ENCODE peak calls at places on chromosomes 11 and 22, in nine cellular contexts. One of them, this sample, is unnamed. For H3K27me3 and H3K4me1, the result is how much of the 10 kb centered on the place peaks cover.

GRCh38 chr22:20456064-20456721 is 18.6 kb upstream of the SCARF2 start:
- DNase-seq in CD8-positive, alpha-beta memory T cell: peak
- DNase-seq in psoas muscle: peak
- DNase-seq in GM23248: peak
- DNase-seq in heart left ventricle: peak
- DNase-seq in esophagus muscularis mucosa: no peak
- DNase-seq in upper lobe of right lung: peak
- DNase-seq in thoracic aorta: no peak
- DNase-seq in heart right ventricle: peak
- DNase-seq in this sample: peak

GRCh38 chr11:63244862-63245261 is 1.5 kb upstream of the SLC22A25 start:
- DNase-seq in CD8-positive, alpha-beta memory T cell: no peak
- DNase-seq in psoas muscle: no peak
- DNase-seq in GM23248: no peak
- DNase-seq in heart left ventricle: no peak
- DNase-seq in esophagus muscularis mucosa: no peak
- DNase-seq in upper lobe of right lung: no peak
- DNase-seq in thoracic aorta: no peak
- DNase-seq in heart right ventricle: no peak
- DNase-seq in this sample: no peak

GRCh38 chr11:130602700-130603584 is 154.5 kb downstream of the ADAMTS15 start:
- DNase-seq in CD8-positive, alpha-beta memory T cell: no peak
- DNase-seq in psoas muscle: no peak
- DNase-seq in GM23248: no peak
- DNase-seq in heart left ventricle: no peak
- DNase-seq in esophagus muscularis mucosa: no peak
- DNase-seq in upper lobe of right lung: no peak
- DNase-seq in thoracic aorta: no peak
- DNase-seq in heart right ventricle: no peak
- DNase-seq in this sample: no peak

GRCh38 chr22:29186302-29186701 is 19.4 kb upstream of the EMID1 start:
- DNase-seq in CD8-positive, alpha-beta memory T cell: no peak
- DNase-seq in psoas muscle: no peak
- DNase-seq in GM23248: no peak
- DNase-seq in heart left ventricle: no peak
- DNase-seq in esophagus muscularis mucosa: no peak
- DNase-seq in upper lobe of right lung: no peak
- DNase-seq in thoracic aorta: no peak
- DNase-seq in heart right ventricle: no peak
- DNase-seq in this sample: no peak

GRCh38 chr22:45787770-45788169 is 116.1 kb downstream of the ATXN10 start:
- DNase-seq in CD8-positive, alpha-beta memory T cell: no peak
- DNase-seq in psoas muscle: no peak
- DNase-seq in GM23248: peak
- DNase-seq in heart left ventricle: no peak
- DNase-seq in esophagus muscularis mucosa: no peak
- DNase-seq in upper lobe of right lung: no peak
- DNase-seq in thoracic aorta: no peak
- DNase-seq in heart right ventricle: no peak
- DNase-seq in this sample: no peak

GRCh38 chr11:1204381-1205101 is 18.3 kb upstream of the MUC5B start:
- DNase-seq in CD8-positive, alpha-beta memory T cell: peak
- DNase-seq in psoas muscle: peak
- DNase-seq in GM23248: no peak
- DNase-seq in heart left ventricle: no peak
- DNase-seq in esophagus muscularis mucosa: no peak
- DNase-seq in upper lobe of right lung: peak
- DNase-seq in thoracic aorta: no peak
- DNase-seq in heart right ventricle: no peak
- DNase-seq in this sample: peak

GRCh38 chr22:43592470-43592869 is 180.7 kb downstream of the MPPED1 start:
- DNase-seq in CD8-positive, alpha-beta memory T cell: no peak
- DNase-seq in psoas muscle: no peak
- DNase-seq in GM23248: no peak
- DNase-seq in heart left ventricle: no peak
- DNase-seq in esophagus muscularis mucosa: peak
- DNase-seq in upper lobe of right lung: no peak
- DNase-seq in thoracic aorta: no peak
- DNase-seq in heart right ventricle: no peak
- DNase-seq in this sample: no peak

GRCh38 chr11:124722176-124722575 is 17.6 kb upstream of the NRGN start:
- DNase-seq in CD8-positive, alpha-beta memory T cell: no peak
- DNase-seq in psoas muscle: no peak
- DNase-seq in GM23248: no peak
- DNase-seq in heart left ventricle: no peak
- DNase-seq in esophagus muscularis mucosa: no peak
- DNase-seq in upper lobe of right lung: no peak
- DNase-seq in thoracic aorta: no peak
- DNase-seq in heart right ventricle: no peak
- DNase-seq in this sample: no peak

GRCh38 chr11:10298342-10298741 is 4.3 kb upstream of the SBF2 start:
- DNase-seq in CD8-positive, alpha-beta memory T cell: peak
- DNase-seq in psoas muscle: no peak
- DNase-seq in GM23248: peak
- DNase-seq in heart left ventricle: no peak
- DNase-seq in esophagus muscularis mucosa: no peak
- DNase-seq in upper lobe of right lung: no peak
- DNase-seq in thoracic aorta: no peak
- DNase-seq in heart right ventricle: no peak
- DNase-seq in this sample: no peak

GRCh38 chr11:85723088-85723487 is 37.1 kb upstream of the CCDC89 start:
- DNase-seq in CD8-positive, alpha-beta memory T cell: no peak
- DNase-seq in psoas muscle: no peak
- DNase-seq in GM23248: no peak
- DNase-seq in heart left ventricle: no peak
- DNase-seq in esophagus muscularis mucosa: no peak
- DNase-seq in upper lobe of right lung: no peak
- DNase-seq in thoracic aorta: no peak
- DNase-seq in heart right ventricle: no peak
- DNase-seq in this sample: no peak

GRCh38 chr22:35156945-35157344 is 91.0 kb downstream of the ISX start:
- DNase-seq in CD8-positive, alpha-beta memory T cell: no peak
- DNase-seq in psoas muscle: no peak
- DNase-seq in GM23248: no peak
- DNase-seq in heart left ventricle: no peak
- DNase-seq in esophagus muscularis mucosa: no peak
- DNase-seq in upper lobe of right lung: peak
- DNase-seq in thoracic aorta: no peak
- DNase-seq in heart right ventricle: no peak
- DNase-seq in this sample: no peak

GRCh38 chr11:120574881-120575280 is 63.3 kb downstream of the GRIK4 start:
- DNase-seq in CD8-positive, alpha-beta memory T cell: no peak
- DNase-seq in psoas muscle: no peak
- DNase-seq in GM23248: no peak
- DNase-seq in heart left ventricle: no peak
- DNase-seq in esophagus muscularis mucosa: no peak
- DNase-seq in upper lobe of right lung: no peak
- DNase-seq in thoracic aorta: no peak
- DNase-seq in heart right ventricle: no peak
- DNase-seq in this sample: no peak

GRCh38 chr11:34492806-34493414 is 20.7 kb downstream of the ELF5 start:
- DNase-seq in CD8-positive, alpha-beta memory T cell: no peak
- DNase-seq in psoas muscle: peak
- DNase-seq in GM23248: peak
- DNase-seq in heart left ventricle: no peak
- DNase-seq in esophagus muscularis mucosa: no peak
- DNase-seq in upper lobe of right lung: no peak
- DNase-seq in thoracic aorta: no peak
- DNase-seq in heart right ventricle: no peak
- DNase-seq in this sample: peak

GRCh38 chr22:20976291-20976877 is 5.7 kb upstream of the LZTR1 start:
- DNase-seq in CD8-positive, alpha-beta memory T cell: no peak
- DNase-seq in psoas muscle: no peak
- DNase-seq in GM23248: no peak
- DNase-seq in heart left ventricle: no peak
- DNase-seq in esophagus muscularis mucosa: no peak
- DNase-seq in upper lobe of right lung: no peak
- DNase-seq in thoracic aorta: no peak
- DNase-seq in heart right ventricle: no peak
- DNase-seq in this sample: no peak

GRCh38 chr11:22192642-22193347 is at the start of gene ANO5:
- DNase-seq in CD8-positive, alpha-beta memory T cell: no peak
- DNase-seq in psoas muscle: peak
- DNase-seq in GM23248: peak
- DNase-seq in heart left ventricle: peak
- DNase-seq in esophagus muscularis mucosa: no peak
- DNase-seq in upper lobe of right lung: peak
- DNase-seq in thoracic aorta: peak
- DNase-seq in heart right ventricle: peak
- DNase-seq in this sample: peak

GRCh38 chr11:116870054-116870453 is 32.6 kb upstream of the APOA1 start:
- DNase-seq in CD8-positive, alpha-beta memory T cell: no peak
- DNase-seq in psoas muscle: no peak
- DNase-seq in GM23248: no peak
- DNase-seq in heart left ventricle: no peak
- DNase-seq in esophagus muscularis mucosa: no peak
- DNase-seq in upper lobe of right lung: no peak
- DNase-seq in thoracic aorta: no peak
- DNase-seq in heart right ventricle: no peak
- DNase-seq in this sample: no peak
- H3K27ac ChIP-seq in CD8-positive, alpha-beta memory T cell: no peak
- H3K27ac ChIP-seq in psoas muscle: no peak
- H3K27ac ChIP-seq in GM23248: no peak
- H3K27ac ChIP-seq in heart left ventricle: no peak
- H3K27ac ChIP-seq in esophagus muscularis mucosa: no peak
- H3K27ac ChIP-seq in upper lobe of right lung: no peak
- H3K27ac ChIP-seq in thoracic aorta: no peak
- H3K27ac ChIP-seq in heart right ventricle: peak
- H3K27ac ChIP-seq in this sample: no peak

GRCh38 chr11:16604784-16605439 is 133.5 kb upstream of the C11orf58 start:
- DNase-seq in CD8-positive, alpha-beta memory T cell: no peak
- DNase-seq in psoas muscle: peak
- DNase-seq in GM23248: peak
- DNase-seq in heart left ventricle: peak
- DNase-seq in esophagus muscularis mucosa: no peak
- DNase-seq in upper lobe of right lung: peak
- DNase-seq in thoracic aorta: no peak
- DNase-seq in heart right ventricle: peak
- DNase-seq in this sample: peak
- H3K27me3 ChIP-seq in CD8-positive, alpha-beta memory T cell: half or more
- H3K27me3 ChIP-seq in psoas muscle: under half
- H3K27me3 ChIP-seq in GM23248: half or more
- H3K27me3 ChIP-seq in heart left ventricle: under half
- H3K27me3 ChIP-seq in esophagus muscularis mucosa: half or more
- H3K27me3 ChIP-seq in upper lobe of right lung: under half
- H3K27me3 ChIP-seq in thoracic aorta: under half
- H3K27me3 ChIP-seq in heart right ventricle: under half
- H3K27me3 ChIP-seq in this sample: half or more

GRCh38 chr11:65884716-65885092 is 3.6 kb downstream of the FIBP start:
- DNase-seq in CD8-positive, alpha-beta memory T cell: peak
- DNase-seq in psoas muscle: peak
- DNase-seq in GM23248: peak
- DNase-seq in heart left ventricle: peak
- DNase-seq in esophagus muscularis mucosa: no peak
- DNase-seq in upper lobe of right lung: peak
- DNase-seq in thoracic aorta: no peak
- DNase-seq in heart right ventricle: peak
- DNase-seq in this sample: peak

GRCh38 chr11:65887723-65888162 is 528 bp downstream of the FIBP start:
- DNase-seq in CD8-positive, alpha-beta memory T cell: no peak
- DNase-seq in psoas muscle: no peak
- DNase-seq in GM23248: peak
- DNase-seq in heart left ventricle: no peak
- DNase-seq in esophagus muscularis mucosa: no peak
- DNase-seq in upper lobe of right lung: no peak
- DNase-seq in thoracic aorta: no peak
- DNase-seq in heart right ventricle: no peak
- DNase-seq in this sample: no peak

GRCh38 chr11:65887026-65887722 is 1.1 kb downstream of the FIBP start:
- DNase-seq in CD8-positive, alpha-beta memory T cell: no peak
- DNase-seq in psoas muscle: no peak
- DNase-seq in GM23248: peak
- DNase-seq in heart left ventricle: peak
- DNase-seq in esophagus muscularis mucosa: no peak
- DNase-seq in upper lobe of right lung: peak
- DNase-seq in thoracic aorta: no peak
- DNase-seq in heart right ventricle: no peak
- DNase-seq in this sample: peak

GRCh38 chr11:65885231-65885630 is 3.0 kb downstream of the FIBP start:
- DNase-seq in CD8-positive, alpha-beta memory T cell: no peak
- DNase-seq in psoas muscle: no peak
- DNase-seq in GM23248: no peak
- DNase-seq in heart left ventricle: peak
- DNase-seq in esophagus muscularis mucosa: no peak
- DNase-seq in upper lobe of right lung: peak
- DNase-seq in thoracic aorta: no peak
- DNase-seq in heart right ventricle: no peak
- DNase-seq in this sample: peak

DNA sequence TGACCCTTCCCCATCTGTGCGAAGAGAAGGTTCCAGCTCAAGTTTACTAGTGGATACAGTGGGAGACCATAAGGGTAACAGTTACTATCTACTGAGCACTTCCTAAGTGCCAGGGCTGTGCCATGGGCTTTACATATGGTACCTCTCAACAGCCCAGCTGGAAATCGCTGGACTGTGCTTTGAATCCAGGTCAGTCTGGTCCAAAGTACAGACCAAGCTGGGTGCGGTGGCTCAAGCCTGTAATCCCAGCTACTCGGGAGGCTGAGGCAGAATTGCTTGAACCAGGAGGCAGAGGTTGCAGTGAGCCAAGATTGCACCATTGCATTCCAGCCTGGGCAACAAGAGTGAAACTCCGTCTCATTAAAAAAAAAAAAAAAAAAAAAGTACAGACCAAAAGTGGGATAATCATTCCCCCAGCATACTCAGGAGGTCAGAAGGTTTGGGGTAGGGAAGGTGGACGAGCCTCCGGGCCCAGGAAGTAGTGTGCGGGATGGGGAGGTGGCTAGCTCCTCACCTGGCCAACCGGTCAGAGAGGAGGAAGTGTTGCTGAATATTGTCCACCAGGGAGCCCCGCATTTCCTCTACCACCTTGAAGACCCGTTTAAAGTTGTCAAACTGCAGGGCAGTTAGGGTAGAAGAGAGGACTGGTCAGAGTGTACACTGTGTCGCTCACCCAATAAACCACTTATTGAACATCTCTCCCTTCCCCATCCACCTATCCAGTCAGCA is 2.3 kb downstream of the FIBP start:
- DNase-seq in CD8-positive, alpha-beta memory T cell: no peak
- DNase-seq in psoas muscle: no peak
- DNase-seq in GM23248: no peak
- DNase-seq in heart left ventricle: peak
- DNase-seq in esophagus muscularis mucosa: no peak
- DNase-seq in upper lobe of right lung: peak
- DNase-seq in thoracic aorta: no peak
- DNase-seq in heart right ventricle: no peak
- DNase-seq in this sample: peak
- H3K4me1 ChIP-seq in CD8-positive, alpha-beta memory T cell: under half
- H3K4me1 ChIP-seq in psoas muscle: under half
- H3K4me1 ChIP-seq in GM23248: under half
- H3K4me1 ChIP-seq in heart left ventricle: under half
- H3K4me1 ChIP-seq in esophagus muscularis mucosa: under half
- H3K4me1 ChIP-seq in upper lobe of right lung: under half
- H3K4me1 ChIP-seq in thoracic aorta: under half
- H3K4me1 ChIP-seq in heart right ventricle: under half
- H3K4me1 ChIP-seq in this sample: under half

DNA sequence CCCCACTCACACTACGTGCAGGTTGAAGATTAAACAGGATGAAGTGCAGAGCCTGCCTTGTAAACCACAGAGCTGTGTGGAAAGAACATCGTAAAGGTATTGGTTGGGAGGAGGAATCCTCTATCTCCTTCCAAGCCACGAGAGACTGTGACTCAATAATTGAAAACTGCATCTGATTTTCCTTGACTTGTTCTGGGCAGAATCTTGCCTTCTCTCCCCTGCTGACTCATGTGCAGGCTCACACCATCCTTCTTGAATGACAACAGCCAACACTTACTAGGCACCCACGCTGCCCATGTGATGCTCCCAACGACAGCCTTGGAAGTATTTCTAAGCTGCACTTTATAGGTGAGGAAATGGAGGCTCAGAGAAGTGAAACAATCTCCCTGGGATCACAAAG is 563.0 kb downstream of the MIAT start:
- DNase-seq in CD8-positive, alpha-beta memory T cell: no peak
- DNase-seq in psoas muscle: peak
- DNase-seq in GM23248: peak
- DNase-seq in heart left ventricle: no peak
- DNase-seq in esophagus muscularis mucosa: no peak
- DNase-seq in upper lobe of right lung: no peak
- DNase-seq in thoracic aorta: no peak
- DNase-seq in heart right ventricle: no peak
- DNase-seq in this sample: no peak
- H3K27ac ChIP-seq in CD8-positive, alpha-beta memory T cell: no peak
- H3K27ac ChIP-seq in psoas muscle: no peak
- H3K27ac ChIP-seq in GM23248: peak
- H3K27ac ChIP-seq in heart left ventricle: no peak
- H3K27ac ChIP-seq in esophagus muscularis mucosa: peak
- H3K27ac ChIP-seq in upper lobe of right lung: no peak
- H3K27ac ChIP-seq in thoracic aorta: no peak
- H3K27ac ChIP-seq in heart right ventricle: peak
- H3K27ac ChIP-seq in this sample: no peak